ENCODE peak calls at places on chromosomes 3 and 15, in eight cellular contexts. C is stimulated activated CD8-positive, alpha-beta memory T cell treated with anti-CD3 and anti-CD28 coated beads, Interleukin-4, amount 100 ng/mL, for 4 hours; V is T-helper 9 cell; T is Karpas-422; J is LoVo; M is HL-60; Q is transverse colon; G is fibroblast of mammary gland. K is an unnamed sample.
A peak's percentile ranks its signal among the peaks of the same experiment; 100 is the strongest.

GRCh38 chr3:170321326-170322034 is 36.0 kb upstream of the SKIL start:
- DNase-seq in C (no peak), V (no peak), T (no peak), J (no peak), M (peak; percentile 31), Q (no peak), G (no peak), K (no peak)

GRCh38 chr3:162586591-162586990 is 1090.0 kb downstream of the OTOL1 start:
- DNase-seq in C (no peak), V (no peak), T (no peak), J (no peak), M (no peak), Q (no peak), G (peak; percentile 11), K (no peak)

GRCh38 chr3:127488141-127488672 is 102.3 kb downstream of the TPRA1 start:
- DNase-seq in C (no peak), V (no peak), T (no peak), J (no peak), M (no peak), Q (no peak), G (no peak), K (no peak)

GRCh38 chr15:96107922-96108321 is 222.6 kb upstream of the NR2F2 start:
- DNase-seq in C (no peak), V (no peak), T (no peak), J (no peak), M (no peak), Q (no peak), G (peak; percentile 38), K (no peak)

GRCh38 chr3:182979719-182980191 is 583 bp downstream of the DCUN1D1 start:
- DNase-seq in C (no peak), V (peak; percentile 2), T (peak; percentile 88), J (no peak), M (no peak), Q (peak; percentile 35), G (no peak), K (no peak)

GRCh38 chr3:57758686-57759085 is 2.6 kb downstream of the SLMAP start:
- DNase-seq in C (no peak), V (no peak), T (no peak), J (no peak), M (no peak), Q (no peak), G (peak; percentile 40), K (no peak)

GRCh38 chr3:79817224-79817623 is 49.4 kb upstream of the ROBO1 start:
- DNase-seq in C (no peak), V (no peak), T (no peak), J (no peak), M (no peak), Q (no peak), G (no peak), K (no peak)

GRCh38 chr15:64092075-64092820 is 1.4 kb downstream of the CIAO2A start:
- DNase-seq in C (no peak), V (no peak), T (peak; percentile 65), J (no peak), M (no peak), Q (no peak), G (no peak), K (no peak)

GRCh38 chr15:46365612-46366011 is 730.8 kb downstream of the SQOR start:
- DNase-seq in C (no peak), V (no peak), T (no peak), J (no peak), M (no peak), Q (no peak), G (peak; percentile 73), K (no peak)

GRCh38 chr3:53806182-53807116 is 39.8 kb downstream of the CHDH start:
- DNase-seq in C (no peak), V (no peak), T (no peak), J (peak; percentile 58), M (no peak), Q (peak; percentile 65), G (peak; percentile 62), K (no peak)

GRCh38 chr15:88604381-88604951 is 16.7 kb upstream of the AEN start:
- DNase-seq in C (no peak), V (no peak), T (no peak), J (no peak), M (no peak), Q (no peak), G (no peak), K (no peak)